ENCODE peak calls at places on chromosomes 13 and 19, in ten cellular contexts. G is tibial nerve, I is HCT116, N is GM23338, M is stomach, T is esophagus squamous epithelium, H is heart right ventricle, Q is transverse colon, Z is fibroblast of the aortic adventitia, L is cardiac fibroblast. O is an unnamed sample.

GRCh38 chr13:63501702-63502101 is 2086.1 kb upstream of the PCDH20 start:
- DNase-seq in G (no peak), I (no peak), N (no peak), M (no peak), T (no peak), H (no peak), Q (no peak), Z (peak; percentile 5), L (peak; percentile 16), O (no peak)

GRCh38 chr13:73835138-73835721 is 299.0 kb downstream of the KLF12 start:
- DNase-seq in G (no peak), I (peak; percentile 22), N (peak; percentile 73), M (no peak), T (no peak), H (no peak), Q (no peak), Z (peak; percentile 66), L (peak; percentile 62), O (no peak)

GRCh38 chr19:54408627-54409026 is 6.6 kb upstream of the TTYH1 start:
- DNase-seq in G (no peak), I (no peak), N (no peak), M (no peak), T (no peak), H (no peak), Q (no peak), Z (no peak), L (no peak), O (no peak)

GRCh38 chr13:113649212-113649611 is 8.8 kb downstream of the ATP4B start:
- DNase-seq in G (peak; percentile 1), I (no peak), N (peak; percentile 49), M (peak; percentile 25), T (no peak), H (no peak), Q (peak; percentile 3), Z (no peak), L (no peak), O (no peak)

GRCh38 chr13:42997381-42997780 is 5.3 kb upstream of the EPSTI1 start:
- DNase-seq in G (no peak), I (no peak), N (no peak), M (no peak), T (no peak), H (no peak), Q (no peak), Z (peak; percentile 45), L (peak; percentile 76), O (no peak)

GRCh38 chr13:112032186-112032835 is 34.6 kb upstream of the SOX1 start:
- DNase-seq in G (no peak), I (no peak), N (no peak), M (no peak), T (no peak), H (no peak), Q (no peak), Z (no peak), L (no peak), O (no peak)

GRCh38 chr19:35911790-35912189 is 3.7 kb upstream of the TYROBP start:
- DNase-seq in G (no peak), I (peak; percentile 38), N (no peak), M (peak; percentile 83), T (no peak), H (no peak), Q (no peak), Z (no peak), L (no peak), O (no peak)

GRCh38 chr19:44752816-44753618 is 4.5 kb downstream of the BCL3 start:
- DNase-seq in G (peak; percentile 64), I (no peak), N (peak; percentile 85), M (peak; percentile 95), T (peak; percentile 83), H (peak; percentile 94), Q (peak; percentile 96), Z (peak; percentile 97), L (peak; percentile 99), O (peak; percentile 72)

GRCh38 chr13:50355797-50356196 is 340.6 kb downstream of the KCNRG start:
- DNase-seq in G (no peak), I (no peak), N (no peak), M (no peak), T (no peak), H (no peak), Q (no peak), Z (no peak), L (no peak), O (no peak)

GRCh38 chr19:14089662-14090508 is 666 bp downstream of the SAMD1 start:
- DNase-seq in G (no peak), I (no peak), N (peak; percentile 71), M (peak; percentile 62), T (no peak), H (no peak), Q (peak; percentile 63), Z (peak; percentile 57), L (peak; percentile 68), O (no peak)

DNA sequence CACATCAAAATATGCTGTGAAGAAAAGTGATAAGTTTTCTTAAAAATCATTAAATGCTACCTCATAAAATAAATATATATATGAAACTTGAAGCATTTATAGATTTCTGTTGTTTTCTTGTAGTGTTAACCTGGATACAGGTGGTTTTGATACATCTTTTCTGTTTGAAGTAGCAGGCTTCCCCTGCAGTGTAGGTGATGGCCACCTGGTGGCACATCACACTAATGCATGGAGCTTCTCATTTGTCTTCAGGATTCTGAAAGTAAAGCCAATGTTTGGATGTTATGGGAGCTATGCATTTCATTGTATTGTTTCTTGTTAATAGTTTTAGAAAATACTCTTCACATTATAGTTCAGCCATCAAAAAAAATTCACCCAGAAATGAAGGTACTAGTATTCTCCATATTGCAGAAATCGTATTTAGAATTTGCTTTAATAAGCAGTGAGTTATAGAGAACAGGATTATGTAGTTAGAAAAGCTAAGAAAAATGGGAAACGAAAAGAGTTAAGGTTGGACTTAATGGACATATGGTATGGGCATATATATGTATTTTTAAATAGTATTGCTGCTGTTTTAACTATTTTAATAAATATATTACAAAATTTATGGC is 18.7 kb downstream of the GPR180 start:
- DNase-seq in G (no peak), I (peak; percentile 15), N (peak; percentile 73), M (no peak), T (no peak), H (no peak), Q (no peak), Z (peak; percentile 36), L (peak; percentile 54), O (no peak)
- TF ChIP-seq CTCF in G (peak; percentile 35), I (peak; percentile 79), N (peak; percentile 90), M (peak; percentile 48), T (peak; percentile 79), H (peak; percentile 44), Q (peak; percentile 49), Z (peak; percentile 77), L (peak; percentile 75), O (no peak)

GRCh38 chr19:20513179-20513934 is 52.2 kb downstream of the ZNF737 start:
- DNase-seq in G (no peak), I (no peak), N (peak; percentile 8), M (no peak), T (no peak), H (no peak), Q (no peak), Z (no peak), L (no peak), O (no peak)
- TF ChIP-seq CTCF in G (no peak), I (no peak), N (no peak), M (no peak), T (no peak), H (no peak), Q (no peak), Z (no peak), L (no peak), O (no peak)

GRCh38 chr19:11254662-11255061 is 7.7 kb downstream of the DOCK6 start:
- DNase-seq in G (no peak), I (no peak), N (peak; percentile 20), M (no peak), T (no peak), H (no peak), Q (no peak), Z (no peak), L (no peak), O (no peak)
- TF ChIP-seq CTCF in G (no peak), I (peak; percentile 40), N (no peak), M (no peak), T (peak; percentile 28), H (no peak), Q (no peak), Z (no peak), L (no peak), O (no peak)

GRCh38 chr19:1220452-1221037 is 15.0 kb downstream of the STK11 start:
- DNase-seq in G (no peak), I (no peak), N (no peak), M (no peak), T (no peak), H (no peak), Q (no peak), Z (no peak), L (no peak), O (no peak)

GRCh38 chr19:1222394-1222793 is 15.4 kb downstream of the CBARP start:
- DNase-seq in G (no peak), I (no peak), N (no peak), M (no peak), T (no peak), H (no peak), Q (no peak), Z (no peak), L (no peak), O (no peak)

GRCh38 chr19:1219786-1220451 is 14.3 kb downstream of the STK11 start:
- DNase-seq in G (no peak), I (no peak), N (no peak), M (no peak), T (no peak), H (no peak), Q (no peak), Z (no peak), L (no peak), O (no peak)

GRCh38 chr19:1221904-1222255 is 15.9 kb downstream of the CBARP start:
- DNase-seq in G (no peak), I (no peak), N (no peak), M (no peak), T (no peak), H (no peak), Q (no peak), Z (no peak), L (no peak), O (no peak)

GRCh38 chr19:1221141-1221903 is 15.7 kb downstream of the STK11 start:
- DNase-seq in G (peak; percentile 51), I (no peak), N (no peak), M (peak; percentile 82), T (no peak), H (peak; percentile 62), Q (no peak), Z (peak; percentile 51), L (peak; percentile 68), O (no peak)
- TF ChIP-seq CTCF in G (peak; percentile 66), I (peak; percentile 58), N (peak; percentile 37), M (peak; percentile 73), T (peak; percentile 59), H (peak; percentile 82), Q (peak; percentile 73), Z (peak; percentile 72), L (peak; percentile 78), O (peak; percentile 52)

GRCh38 chr13:110107568-110108347 is 199.2 kb downstream of the COL4A1 start:
- DNase-seq in G (no peak), I (no peak), N (peak; percentile 74), M (no peak), T (no peak), H (no peak), Q (no peak), Z (no peak), L (no peak), O (no peak)
- TF ChIP-seq CTCF in G (no peak), I (peak; percentile 59), N (peak; percentile 63), M (no peak), T (no peak), H (no peak), Q (no peak), Z (no peak), L (peak; percentile 13), O (no peak)